ENCODE peak calls at places on chromosomes 7 and 10, in seven cellular contexts. One of them, this sample, is unnamed.
A peak's percentile ranks its signal among the peaks of the same experiment; 100 is the strongest.

GRCh38 chr10:103281753-103282152 is 4.8 kb downstream of the INA start:
- DNase-seq in cardiac muscle cell: peak; percentile 81
- DNase-seq in pancreas: no peak
- DNase-seq in fibroblast of pulmonary artery: no peak
- DNase-seq in MM.1S: no peak
- DNase-seq in astrocyte of the cerebellum: no peak
- DNase-seq in Peyer's patch: no peak
- DNase-seq in this sample: no peak

GRCh38 chr7:43307522-43307921 is 195.1 kb downstream of the HECW1 start:
- DNase-seq in cardiac muscle cell: no peak
- DNase-seq in pancreas: no peak
- DNase-seq in fibroblast of pulmonary artery: no peak
- DNase-seq in MM.1S: no peak
- DNase-seq in astrocyte of the cerebellum: no peak
- DNase-seq in Peyer's patch: no peak
- DNase-seq in this sample: no peak

GRCh38 chr10:102758226-102758932 is 14.6 kb downstream of the WBP1L start:
- DNase-seq in cardiac muscle cell: peak; percentile 67
- DNase-seq in pancreas: no peak
- DNase-seq in fibroblast of pulmonary artery: no peak
- DNase-seq in MM.1S: peak; percentile 49
- DNase-seq in astrocyte of the cerebellum: no peak
- DNase-seq in Peyer's patch: no peak
- DNase-seq in this sample: no peak

GRCh38 chr10:59007307-59008025 is 169.0 kb upstream of the PHYHIPL start:
- DNase-seq in cardiac muscle cell: no peak
- DNase-seq in pancreas: no peak
- DNase-seq in fibroblast of pulmonary artery: no peak
- DNase-seq in MM.1S: no peak
- DNase-seq in astrocyte of the cerebellum: no peak
- DNase-seq in Peyer's patch: no peak
- DNase-seq in this sample: no peak

GRCh38 chr7:117405519-117405918 is 21.8 kb downstream of the ASZ1 start:
- DNase-seq in cardiac muscle cell: no peak
- DNase-seq in pancreas: no peak
- DNase-seq in fibroblast of pulmonary artery: no peak
- DNase-seq in MM.1S: no peak
- DNase-seq in astrocyte of the cerebellum: no peak
- DNase-seq in Peyer's patch: no peak
- DNase-seq in this sample: no peak

GRCh38 chr10:131315343-131315742 is 3.8 kb upstream of the TCERG1L start:
- DNase-seq in cardiac muscle cell: no peak
- DNase-seq in pancreas: no peak
- DNase-seq in fibroblast of pulmonary artery: no peak
- DNase-seq in MM.1S: no peak
- DNase-seq in astrocyte of the cerebellum: no peak
- DNase-seq in Peyer's patch: no peak
- DNase-seq in this sample: no peak

GRCh38 chr10:109343293-109343692 is 580.0 kb downstream of the XPNPEP1 start:
- DNase-seq in cardiac muscle cell: no peak
- DNase-seq in pancreas: no peak
- DNase-seq in fibroblast of pulmonary artery: peak; percentile 1
- DNase-seq in MM.1S: peak; percentile 71
- DNase-seq in astrocyte of the cerebellum: peak; percentile 2
- DNase-seq in Peyer's patch: no peak
- DNase-seq in this sample: no peak

GRCh38 chr10:47282005-47282656 is 17.9 kb upstream of the GDF10 start:
- DNase-seq in cardiac muscle cell: no peak
- DNase-seq in pancreas: no peak
- DNase-seq in fibroblast of pulmonary artery: no peak
- DNase-seq in MM.1S: no peak
- DNase-seq in astrocyte of the cerebellum: no peak
- DNase-seq in Peyer's patch: no peak
- DNase-seq in this sample: no peak

GRCh38 chr7:76057103-76057812 is 9.4 kb downstream of the MDH2 start:
- DNase-seq in cardiac muscle cell: no peak
- DNase-seq in pancreas: no peak
- DNase-seq in fibroblast of pulmonary artery: no peak
- DNase-seq in MM.1S: no peak
- DNase-seq in astrocyte of the cerebellum: no peak
- DNase-seq in Peyer's patch: no peak
- DNase-seq in this sample: no peak

GRCh38 chr7:151013728-151014497 is 10.4 kb downstream of the ATG9B start:
- DNase-seq in cardiac muscle cell: peak; percentile 59
- DNase-seq in pancreas: peak; percentile 55
- DNase-seq in fibroblast of pulmonary artery: peak; percentile 56
- DNase-seq in MM.1S: peak; percentile 91
- DNase-seq in astrocyte of the cerebellum: no peak
- DNase-seq in Peyer's patch: peak; percentile 95
- DNase-seq in this sample: peak; percentile 52

GRCh38 chr7:115368998-115369397 is 447.1 kb downstream of the MDFIC start:
- DNase-seq in cardiac muscle cell: no peak
- DNase-seq in pancreas: no peak
- DNase-seq in fibroblast of pulmonary artery: no peak
- DNase-seq in MM.1S: no peak
- DNase-seq in astrocyte of the cerebellum: no peak
- DNase-seq in Peyer's patch: no peak
- DNase-seq in this sample: no peak

GRCh38 chr7:909358-910329 is 33.3 kb downstream of the GET4 start:
- DNase-seq in cardiac muscle cell: peak; percentile 42
- DNase-seq in pancreas: peak; percentile 51
- DNase-seq in fibroblast of pulmonary artery: peak; percentile 48
- DNase-seq in MM.1S: no peak
- DNase-seq in astrocyte of the cerebellum: no peak
- DNase-seq in Peyer's patch: peak; percentile 83
- DNase-seq in this sample: no peak

GRCh38 chr7:141744131-141744530 is 6.0 kb downstream of the SSBP1 start:
- DNase-seq in cardiac muscle cell: no peak
- DNase-seq in pancreas: no peak
- DNase-seq in fibroblast of pulmonary artery: no peak
- DNase-seq in MM.1S: no peak
- DNase-seq in astrocyte of the cerebellum: no peak
- DNase-seq in Peyer's patch: no peak
- DNase-seq in this sample: no peak

GRCh38 chr7:34491899-34492298 is 166.1 kb upstream of the NPSR1 start:
- DNase-seq in cardiac muscle cell: no peak
- DNase-seq in pancreas: no peak
- DNase-seq in fibroblast of pulmonary artery: no peak
- DNase-seq in MM.1S: no peak
- DNase-seq in astrocyte of the cerebellum: no peak
- DNase-seq in Peyer's patch: no peak
- DNase-seq in this sample: no peak

GRCh38 chr7:34501161-34501560 is 156.9 kb upstream of the NPSR1 start:
- DNase-seq in cardiac muscle cell: no peak
- DNase-seq in pancreas: no peak
- DNase-seq in fibroblast of pulmonary artery: no peak
- DNase-seq in MM.1S: no peak
- DNase-seq in astrocyte of the cerebellum: no peak
- DNase-seq in Peyer's patch: no peak
- DNase-seq in this sample: no peak

GRCh38 chr7:34493752-34494151 is 164.3 kb upstream of the NPSR1 start:
- DNase-seq in cardiac muscle cell: no peak
- DNase-seq in pancreas: no peak
- DNase-seq in fibroblast of pulmonary artery: no peak
- DNase-seq in MM.1S: no peak
- DNase-seq in astrocyte of the cerebellum: no peak
- DNase-seq in Peyer's patch: no peak
- DNase-seq in this sample: no peak

DNA sequence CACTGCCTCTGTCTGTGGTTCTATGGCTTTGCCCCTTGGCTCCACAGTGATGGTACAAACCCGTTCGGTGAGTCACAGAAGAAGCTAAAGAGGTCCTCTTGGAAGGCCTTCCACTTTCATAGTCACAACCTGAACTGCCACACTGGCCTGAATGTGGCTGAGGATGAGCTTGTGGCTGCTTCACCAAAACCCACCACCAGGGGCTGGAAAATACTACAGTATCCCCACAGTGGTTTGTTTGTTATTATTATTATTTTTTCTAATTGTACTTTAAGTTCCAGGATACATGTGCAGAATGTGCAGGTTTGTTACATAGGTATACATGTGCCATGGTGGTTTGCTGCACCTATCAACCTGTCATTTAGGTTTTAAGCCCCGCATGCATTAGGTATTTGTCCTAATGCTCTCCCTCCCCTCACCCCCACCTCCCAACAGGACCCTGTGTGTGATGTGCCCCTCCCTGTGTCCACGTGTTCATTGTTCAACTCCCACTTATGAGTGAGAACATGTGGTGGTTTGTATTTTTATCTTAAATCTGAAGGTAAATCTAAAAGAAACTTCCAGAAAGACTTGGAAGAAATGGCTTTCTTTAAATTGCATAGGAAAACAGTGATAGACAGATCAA is 160.8 kb upstream of the NPSR1 start:
- DNase-seq in cardiac muscle cell: no peak
- DNase-seq in pancreas: no peak
- DNase-seq in fibroblast of pulmonary artery: no peak
- DNase-seq in MM.1S: no peak
- DNase-seq in astrocyte of the cerebellum: no peak
- DNase-seq in Peyer's patch: no peak
- DNase-seq in this sample: no peak
- TF ChIP-seq CTCF in cardiac muscle cell: peak; percentile 29
- TF ChIP-seq CTCF in pancreas: no peak
- TF ChIP-seq CTCF in fibroblast of pulmonary artery: peak; percentile 49
- TF ChIP-seq CTCF in MM.1S: peak; percentile 17
- TF ChIP-seq CTCF in astrocyte of the cerebellum: peak; percentile 37
- TF ChIP-seq CTCF in Peyer's patch: no peak
- TF ChIP-seq CTCF in this sample: peak; percentile 23

GRCh38 chr10:73780966-73781365 is 882 bp upstream of the CHCHD1 start:
- DNase-seq in cardiac muscle cell: no peak
- DNase-seq in pancreas: no peak
- DNase-seq in fibroblast of pulmonary artery: no peak
- DNase-seq in MM.1S: peak; percentile 49
- DNase-seq in astrocyte of the cerebellum: no peak
- DNase-seq in Peyer's patch: no peak
- DNase-seq in this sample: no peak
- H3K4me3 ChIP-seq in cardiac muscle cell: peak overlapping the region; percentile 70
- H3K4me3 ChIP-seq in pancreas: peak overlapping the region; percentile 59
- H3K4me3 ChIP-seq in fibroblast of pulmonary artery: peak overlapping the region; percentile 97
- H3K4me3 ChIP-seq in MM.1S: peak overlapping the region; percentile 95
- H3K4me3 ChIP-seq in astrocyte of the cerebellum: peak overlapping the region; percentile 87
- H3K4me3 ChIP-seq in Peyer's patch: peak overlapping the region; percentile 87
- H3K4me3 ChIP-seq in this sample: peak overlapping the region; percentile 93

GRCh38 chr10:5996696-5997095 is 19.4 kb upstream of the IL15RA start:
- DNase-seq in cardiac muscle cell: no peak
- DNase-seq in pancreas: no peak
- DNase-seq in fibroblast of pulmonary artery: no peak
- DNase-seq in MM.1S: no peak
- DNase-seq in astrocyte of the cerebellum: no peak
- DNase-seq in Peyer's patch: no peak
- DNase-seq in this sample: no peak

GRCh38 chr10:5991708-5992107 is 14.4 kb upstream of the IL15RA start:
- DNase-seq in cardiac muscle cell: no peak
- DNase-seq in pancreas: no peak
- DNase-seq in fibroblast of pulmonary artery: no peak
- DNase-seq in MM.1S: no peak
- DNase-seq in astrocyte of the cerebellum: no peak
- DNase-seq in Peyer's patch: no peak
- DNase-seq in this sample: no peak

GRCh38 chr10:5987747-5988146 is 10.4 kb upstream of the IL15RA start:
- DNase-seq in cardiac muscle cell: no peak
- DNase-seq in pancreas: no peak
- DNase-seq in fibroblast of pulmonary artery: no peak
- DNase-seq in MM.1S: no peak
- DNase-seq in astrocyte of the cerebellum: no peak
- DNase-seq in Peyer's patch: no peak
- DNase-seq in this sample: no peak

GRCh38 chr10:5988336-5988920 is 11.1 kb upstream of the IL15RA start:
- DNase-seq in cardiac muscle cell: no peak
- DNase-seq in pancreas: no peak
- DNase-seq in fibroblast of pulmonary artery: no peak
- DNase-seq in MM.1S: no peak
- DNase-seq in astrocyte of the cerebellum: no peak
- DNase-seq in Peyer's patch: no peak
- DNase-seq in this sample: no peak

GRCh38 chr10:5992398-5992797 is 15.1 kb upstream of the IL15RA start:
- DNase-seq in cardiac muscle cell: no peak
- DNase-seq in pancreas: no peak
- DNase-seq in fibroblast of pulmonary artery: no peak
- DNase-seq in MM.1S: no peak
- DNase-seq in astrocyte of the cerebellum: no peak
- DNase-seq in Peyer's patch: no peak
- DNase-seq in this sample: no peak
- TF ChIP-seq CTCF in cardiac muscle cell: no peak
- TF ChIP-seq CTCF in pancreas: no peak
- TF ChIP-seq CTCF in fibroblast of pulmonary artery: no peak
- TF ChIP-seq CTCF in MM.1S: no peak
- TF ChIP-seq CTCF in astrocyte of the cerebellum: no peak
- TF ChIP-seq CTCF in Peyer's patch: no peak
- TF ChIP-seq CTCF in this sample: no peak

DNA sequence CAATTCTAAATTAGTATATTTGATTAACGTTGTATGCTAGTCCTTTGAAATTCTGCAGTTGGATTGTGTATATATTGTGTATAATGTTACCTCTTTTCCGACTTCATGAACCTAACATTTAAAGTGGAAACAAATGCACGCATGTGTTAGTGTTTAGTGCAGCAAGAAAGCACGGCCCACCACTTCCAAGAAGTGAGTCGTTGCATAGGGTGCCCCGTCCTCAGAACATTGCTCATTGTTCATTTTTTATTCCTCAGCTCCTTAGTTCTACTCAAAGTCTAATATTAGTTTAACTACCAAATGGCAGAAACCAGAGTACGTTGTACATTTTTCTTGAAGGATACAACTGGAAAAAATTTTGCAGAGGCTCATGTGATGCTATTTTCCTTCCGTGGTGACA is 407.6 kb downstream of the AUTS2 start:
- DNase-seq in cardiac muscle cell: no peak
- DNase-seq in pancreas: no peak
- DNase-seq in fibroblast of pulmonary artery: no peak
- DNase-seq in MM.1S: no peak
- DNase-seq in astrocyte of the cerebellum: no peak
- DNase-seq in Peyer's patch: no peak
- DNase-seq in this sample: no peak
- H3K4me3 ChIP-seq in cardiac muscle cell: no peak overlapping the region
- H3K4me3 ChIP-seq in pancreas: no peak overlapping the region
- H3K4me3 ChIP-seq in fibroblast of pulmonary artery: no peak overlapping the region
- H3K4me3 ChIP-seq in MM.1S: no peak overlapping the region
- H3K4me3 ChIP-seq in astrocyte of the cerebellum: no peak overlapping the region
- H3K4me3 ChIP-seq in Peyer's patch: no peak overlapping the region
- H3K4me3 ChIP-seq in this sample: no peak overlapping the region